ENCODE peak calls at places on chromosomes 4 and X, in six cellular contexts. W is HepG2; T is vagina; Y is mesendoderm; C is CD8-positive, alpha-beta memory T cell; D is lower lobe of right lung. J is an unnamed sample. For H3K36me3, the result is how much of the 10 kb centered on the place peaks cover.

GRCh38 chrX:129239371-129239770 is 283.9 kb downstream of the SMARCA1 start:
- DNase-seq in W (no peak), T (no peak), Y (no peak), C (no peak), D (no peak), J (no peak)

GRCh38 chrX:100297732-100298131 is 112.3 kb downstream of the PCDH19 start:
- DNase-seq in W (no peak), T (no peak), Y (no peak), C (no peak), D (no peak), J (no peak)

GRCh38 chrX:46770006-46770816 is 11.3 kb upstream of the SLC9A7 start:
- DNase-seq in W (no peak), T (no peak), Y (no peak), C (no peak), D (no peak), J (no peak)

GRCh38 chr4:27149541-27150212 is 289.0 kb downstream of the STIM2 start:
- DNase-seq in W (no peak), T (no peak), Y (no peak), C (no peak), D (no peak), J (peak)

GRCh38 chr4:24808955-24809354 is 13.6 kb downstream of the SOD3 start:
- DNase-seq in W (no peak), T (no peak), Y (no peak), C (no peak), D (no peak), J (no peak)

GRCh38 chr4:8846046-8846720 is 25.5 kb downstream of the HMX1 start:
- DNase-seq in W (no peak), T (no peak), Y (no peak), C (no peak), D (peak), J (no peak)

GRCh38 chr4:23355263-23355662 is 534.6 kb downstream of the PPARGC1A start:
- DNase-seq in W (no peak), T (no peak), Y (no peak), C (no peak), D (no peak), J (no peak)

GRCh38 chr4:77170926-77171325 is 13.9 kb downstream of the CCNG2 start:
- DNase-seq in W (no peak), T (no peak), Y (peak), C (no peak), D (no peak), J (no peak)

GRCh38 chrX:149825424-149825823 is 43.7 kb downstream of the MAGEA9 start:
- DNase-seq in W (peak), T (no peak), Y (peak), C (peak), D (no peak), J (no peak)

GRCh38 chrX:82816572-82816971 is 691.5 kb upstream of the POU3F4 start:
- DNase-seq in W (no peak), T (no peak), Y (no peak), C (no peak), D (no peak), J (no peak)

GRCh38 chr4:16083217-16084191 is at the start of gene PROM1:
- DNase-seq in W (peak), T (no peak), Y (peak), C (no peak), D (peak), J (peak)

GRCh38 chr4:65600656-65601055 is 69.6 kb downstream of the EPHA5 start:
- DNase-seq in W (no peak), T (no peak), Y (no peak), C (no peak), D (no peak), J (no peak)

GRCh38 chrX:2666491-2666890 is 24.6 kb upstream of the CD99 start:
- DNase-seq in W (no peak), T (no peak), Y (no peak), C (no peak), D (no peak), J (no peak)

GRCh38 chr4:16205298-16206164 is 20.7 kb downstream of the TAPT1 start:
- DNase-seq in W (peak), T (no peak), Y (peak), C (peak), D (no peak), J (no peak)

GRCh38 chr4:53150631-53151488 is 215.0 kb downstream of the SCFD2 start:
- DNase-seq in W (no peak), T (no peak), Y (no peak), C (no peak), D (no peak), J (no peak)

GRCh38 chr4:1043658-1044468 is 32.4 kb downstream of the FGFRL1 start:
- DNase-seq in W (peak), T (no peak), Y (peak), C (no peak), D (peak), J (peak)

DNA sequence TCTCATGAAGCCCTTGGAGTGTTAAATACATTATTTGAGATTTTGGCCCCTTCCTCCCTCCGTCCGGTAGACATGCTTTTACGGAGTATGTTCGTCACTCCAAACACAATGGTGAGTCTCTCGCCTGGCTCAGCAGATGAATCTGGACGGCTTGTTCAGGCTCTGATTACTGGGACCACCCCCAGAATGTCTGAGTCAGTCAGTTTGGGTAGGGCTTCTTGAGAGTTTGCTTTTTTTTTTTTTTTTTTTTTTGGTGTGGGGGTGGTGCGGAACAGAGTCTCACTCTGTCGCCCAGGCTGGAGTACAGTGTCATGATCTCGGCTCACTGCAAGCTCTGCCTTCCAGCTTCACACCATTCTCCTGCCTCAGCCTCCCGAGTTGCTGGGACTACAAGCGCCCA is 62.4 kb upstream of the MSANTD1 start:
- DNase-seq in W (no peak), T (no peak), Y (no peak), C (no peak), D (no peak), J (no peak)
- H3K36me3 ChIP-seq in W (under half), T (under half), Y (under half), C (under half), D (half or more), J (half or more)

DNA sequence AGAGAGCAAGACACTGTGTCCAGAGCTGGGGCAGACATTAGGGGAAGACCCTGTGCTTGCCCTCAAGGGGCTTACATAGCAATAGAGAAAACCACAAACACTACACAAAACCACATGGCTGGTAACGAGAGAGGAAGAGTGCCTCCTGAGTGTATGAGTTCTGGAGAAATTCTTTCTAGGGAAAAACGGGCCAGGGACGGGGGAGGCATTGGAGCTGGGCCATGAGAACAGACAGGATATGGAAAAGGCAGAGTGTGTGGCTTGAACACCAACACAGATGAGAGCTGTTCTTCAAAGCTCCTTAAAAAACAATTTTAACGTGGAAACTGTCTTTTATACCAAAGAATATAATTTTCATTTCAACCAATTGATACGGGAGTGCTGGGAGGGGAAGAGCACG is 42.7 kb downstream of the RASGEF1B start:
- DNase-seq in W (no peak), T (no peak), Y (no peak), C (no peak), D (no peak), J (no peak)
- H3K36me3 ChIP-seq in W (under half), T (under half), Y (under half), C (under half), D (half or more), J (half or more)

GRCh38 chr4:186630128-186630527 is 74.8 kb upstream of the MTNR1A start:
- DNase-seq in W (no peak), T (no peak), Y (no peak), C (no peak), D (no peak), J (peak)
- H3K36me3 ChIP-seq in W (under half), T (under half), Y (under half), C (under half), D (under half), J (half or more)

GRCh38 chr4:2492970-2493369 is 24.1 kb downstream of the RNF4 start:
- DNase-seq in W (no peak), T (no peak), Y (no peak), C (no peak), D (no peak), J (no peak)
- H3K36me3 ChIP-seq in W (under half), T (under half), Y (under half), C (half or more), D (half or more), J (under half)

GRCh38 chr4:39304651-39305050 is 61.5 kb downstream of the RFC1 start:
- DNase-seq in W (no peak), T (no peak), Y (no peak), C (no peak), D (no peak), J (peak)
- H3K36me3 ChIP-seq in W (under half), T (under half), Y (under half), C (half or more), D (half or more), J (half or more)

GRCh38 chr4:3226944-3227343 is 22.0 kb upstream of the MSANTD1 start:
- DNase-seq in W (no peak), T (no peak), Y (no peak), C (no peak), D (peak), J (no peak)
- H3K36me3 ChIP-seq in W (under half), T (under half), Y (under half), C (half or more), D (half or more), J (half or more)

J was measured in esophagus muscularis mucosa.